ENCODE peak calls at places on chromosome 2, in five cellular contexts. V is SK-N-SH, D is cerebellar cortex, J is foreskin fibroblast, C is retinal pigment epithelial cell. X is an unnamed sample.

GRCh38 chr2:176626796-176627195 is 357.6 kb downstream of the MTX2 start:
- DNase-seq in C (no peak), D (no peak), V (no peak), J (no peak), X (no peak)

GRCh38 chr2:168614291-168615018 is 158.4 kb downstream of the CERS6 start:
- DNase-seq in D (no peak), J (no peak), V (no peak), C (no peak), X (no peak)

GRCh38 chr2:156565066-156565710 is 129.0 kb downstream of the GPD2 start:
- DNase-seq in J (peak; percentile 66), C (peak; percentile 85), D (no peak), V (no peak), X (no peak)

GRCh38 chr2:12931211-12931844 is 214.6 kb downstream of the TRIB2 start:
- DNase-seq in D (peak; percentile 49), J (peak; percentile 78), V (peak; percentile 75), C (no peak), X (no peak)

GRCh38 chr2:195566201-195566600 is 90.8 kb upstream of the SLC39A10 start:
- DNase-seq in C (no peak), D (no peak), V (no peak), J (no peak), X (no peak)

GRCh38 chr2:183487316-183487715 is 363.1 kb downstream of the NUP35 start:
- DNase-seq in C (peak; percentile 35), J (no peak), D (no peak), V (no peak), X (no peak)

GRCh38 chr2:23541453-23542334 is 156.7 kb downstream of the KLHL29 start:
- DNase-seq in C (peak; percentile 88), D (no peak), V (no peak), J (peak; percentile 32), X (no peak)

GRCh38 chr2:71100195-71100964 is 29.6 kb downstream of the MCEE start:
- DNase-seq in V (peak; percentile 79), D (peak; percentile 63), J (peak; percentile 75), C (peak; percentile 9), X (peak; percentile 70)

GRCh38 chr2:239150125-239151011 is 250.5 kb downstream of the HDAC4 start:
- DNase-seq in J (no peak), V (no peak), C (no peak), D (no peak), X (peak; percentile 54)

GRCh38 chr2:95294579-95295250 is 2.4 kb upstream of the KCNIP3 start:
- DNase-seq in D (no peak), J (no peak), C (no peak), V (no peak), X (no peak)

GRCh38 chr2:178924817-178925216 is 117.6 kb upstream of the TTN start:
- DNase-seq in V (no peak), C (no peak), J (peak; percentile 11), D (no peak), X (no peak)

GRCh38 chr2:5482929-5483331 is 209.3 kb upstream of the SOX11 start:
- DNase-seq in C (no peak), D (no peak), J (no peak), V (no peak), X (no peak)

GRCh38 chr2:99035920-99036319 is 99.9 kb upstream of the CRACDL start:
- DNase-seq in V (no peak), J (peak; percentile 9), D (no peak), C (no peak), X (no peak)

GRCh38 chr2:175002547-175003274 is 2.5 kb downstream of the CHN1 start:
- DNase-seq in J (no peak), V (no peak), C (no peak), D (no peak), X (no peak)

GRCh38 chr2:59167514-59167913 is 926.4 kb upstream of the FANCL start:
- DNase-seq in J (no peak), C (no peak), D (no peak), V (no peak), X (no peak)

GRCh38 chr2:77666251-77666980 is 144.2 kb upstream of the LRRTM4 start:
- DNase-seq in D (no peak), V (no peak), J (no peak), C (no peak), X (no peak)

GRCh38 chr2:9286553-9287399 is 80.2 kb downstream of the ASAP2 start:
- DNase-seq in C (no peak), D (no peak), V (no peak), J (peak; percentile 37), X (peak; percentile 54)

GRCh38 chr2:205407984-205408383 is 274.3 kb upstream of the NRP2 start:
- DNase-seq in J (peak; percentile 89), V (peak; percentile 21), C (peak; percentile 68), D (no peak), X (no peak)

GRCh38 chr2:175726213-175726612 is 275.9 kb downstream of the LNPK start:
- DNase-seq in J (peak; percentile 81), V (no peak), C (no peak), D (no peak), X (no peak)